ENCODE peak calls at places on chromosome 1, in seven cellular contexts. U is CD8-positive, alpha-beta T cell; S is body of pancreas; N is heart left ventricle; E is astrocyte; L is small intestine; G is CD8-positive, alpha-beta memory T cell. I is an unnamed sample. For H3K27me3, the result is how much of the 10 kb centered on the place peaks cover.

GRCh38 chr1:240811261-240811660 is 199.3 kb upstream of the GREM2 start:
- DNase-seq in U (no peak), S (no peak), N (no peak), E (no peak), L (no peak), G (no peak), I (no peak)

GRCh38 chr1:239717097-239718051 is 331.0 kb downstream of the CHRM3 start:
- DNase-seq in U (no peak), S (no peak), N (no peak), E (peak), L (no peak), G (no peak), I (no peak)

GRCh38 chr1:43372172-43372571 is 4.4 kb upstream of the ELOVL1 start:
- DNase-seq in U (no peak), S (no peak), N (no peak), E (no peak), L (no peak), G (no peak), I (no peak)

GRCh38 chr1:86258106-86258505 is 101.5 kb upstream of the COL24A1 start:
- DNase-seq in U (no peak), S (no peak), N (no peak), E (peak), L (no peak), G (no peak), I (no peak)

GRCh38 chr1:175267716-175268416 is 75.3 kb upstream of the KIAA0040 start:
- DNase-seq in U (no peak), S (peak), N (peak), E (no peak), L (no peak), G (no peak), I (peak)

GRCh38 chr1:207808322-207808705 is 56.5 kb downstream of the CD46 start:
- DNase-seq in U (no peak), S (no peak), N (no peak), E (no peak), L (no peak), G (no peak), I (no peak)

GRCh38 chr1:190615818-190616217 is 138.2 kb upstream of the BRINP3 start:
- DNase-seq in U (no peak), S (no peak), N (no peak), E (no peak), L (no peak), G (no peak), I (no peak)

GRCh38 chr1:179089827-179090482 is 8.1 kb downstream of the TOR3A start:
- DNase-seq in U (no peak), S (no peak), N (no peak), E (no peak), L (no peak), G (no peak), I (no peak)

GRCh38 chr1:198520524-198521254 is 19.8 kb downstream of the ATP6V1G3 start:
- DNase-seq in U (no peak), S (no peak), N (no peak), E (peak), L (peak), G (no peak), I (no peak)

GRCh38 chr1:247862756-247863155 is 5.8 kb downstream of the TRIM58 start:
- DNase-seq in U (no peak), S (no peak), N (no peak), E (no peak), L (no peak), G (no peak), I (no peak)

GRCh38 chr1:13781907-13782633 is 82.1 kb downstream of the PRDM2 start:
- DNase-seq in U (no peak), S (no peak), N (no peak), E (peak), L (no peak), G (no peak), I (no peak)

GRCh38 chr1:52662645-52663313 is 29.8 kb downstream of the SHISAL2A start:
- DNase-seq in U (no peak), S (no peak), N (no peak), E (peak), L (no peak), G (no peak), I (no peak)

GRCh38 chr1:236753554-236753953 is 41.5 kb upstream of the MTR start:
- DNase-seq in U (no peak), S (no peak), N (no peak), E (no peak), L (peak), G (no peak), I (no peak)

GRCh38 chr1:2413495-2414296 is 1.3 kb upstream of the PEX10 start:
- DNase-seq in U (no peak), S (no peak), N (no peak), E (no peak), L (peak), G (peak), I (no peak)

GRCh38 chr1:169149555-169150286 is 43.2 kb downstream of the ATP1B1 start:
- DNase-seq in U (no peak), S (no peak), N (no peak), E (no peak), L (no peak), G (no peak), I (no peak)

GRCh38 chr1:12249181-12249580 is 19.4 kb downstream of the VPS13D start:
- DNase-seq in U (no peak), S (no peak), N (no peak), E (peak), L (no peak), G (no peak), I (no peak)

GRCh38 chr1:21764615-21765423 is 18.1 kb downstream of the USP48 start:
- DNase-seq in U (no peak), S (peak), N (peak), E (peak), L (peak), G (no peak), I (peak)

GRCh38 chr1:191577213-191577612 is 581.0 kb upstream of the RGS18 start:
- DNase-seq in U (no peak), S (no peak), N (no peak), E (no peak), L (no peak), G (no peak), I (no peak)

GRCh38 chr1:240888039-240888786 is 276.3 kb upstream of the GREM2 start:
- DNase-seq in U (no peak), S (peak), N (no peak), E (no peak), L (peak), G (no peak), I (no peak)

GRCh38 chr1:47703981-47704596 is 266.2 kb downstream of the FOXD2 start:
- DNase-seq in U (no peak), S (no peak), N (no peak), E (peak), L (no peak), G (no peak), I (no peak)

GRCh38 chr1:240663160-240663879 is 51.4 kb upstream of the GREM2 start:
- DNase-seq in U (no peak), S (no peak), N (no peak), E (peak), L (no peak), G (no peak), I (no peak)

GRCh38 chr1:3471356-3472087 is 17.1 kb downstream of the ARHGEF16 start:
- DNase-seq in U (no peak), S (no peak), N (peak), E (peak), L (peak), G (no peak), I (peak)

GRCh38 chr1:1781526-1781903 is 3.2 kb upstream of the NADK start:
- DNase-seq in U (no peak), S (no peak), N (no peak), E (no peak), L (no peak), G (no peak), I (peak)

GRCh38 chr1:44151332-44151731 is 9.9 kb upstream of the KLF18 start:
- DNase-seq in U (no peak), S (no peak), N (no peak), E (peak), L (no peak), G (no peak), I (no peak)

GRCh38 chr1:243701872-243702271 is 148.2 kb downstream of the AKT3 start:
- DNase-seq in U (no peak), S (no peak), N (no peak), E (no peak), L (no peak), G (no peak), I (no peak)

GRCh38 chr1:24379733-24380315 is 33.8 kb downstream of the STPG1 start:
- DNase-seq in U (no peak), S (no peak), N (no peak), E (no peak), L (no peak), G (no peak), I (no peak)

GRCh38 chr1:154716012-154716411 is 108.0 kb upstream of the ADAR start:
- DNase-seq in U (no peak), S (no peak), N (no peak), E (no peak), L (no peak), G (no peak), I (no peak)

GRCh38 chr1:210464519-210465039 is 135.9 kb downstream of the HHAT start:
- DNase-seq in U (no peak), S (no peak), N (no peak), E (peak), L (no peak), G (no peak), I (no peak)

GRCh38 chr1:43706598-43707190 is 642 bp upstream of the ST3GAL3 start:
- DNase-seq in U (no peak), S (peak), N (no peak), E (no peak), L (peak), G (no peak), I (peak)

GRCh38 chr1:11944358-11944981 is 10.0 kb downstream of the PLOD1 start:
- DNase-seq in U (no peak), S (no peak), N (no peak), E (no peak), L (no peak), G (no peak), I (no peak)

GRCh38 chr1:201693887-201694614 is 134.9 kb upstream of the IPO9 start:
- DNase-seq in U (no peak), S (no peak), N (no peak), E (no peak), L (no peak), G (no peak), I (no peak)

GRCh38 chr1:77889671-77890070 is 1.2 kb downstream of the NEXN start:
- DNase-seq in U (no peak), S (peak), N (no peak), E (peak), L (no peak), G (no peak), I (no peak)

GRCh38 chr1:40421694-40422384 is 28.4 kb upstream of the ZFP69B start:
- DNase-seq in U (no peak), S (peak), N (peak), E (peak), L (no peak), G (no peak), I (no peak)

GRCh38 chr1:23699280-23700179 is 7.9 kb downstream of the RPL11 start:
- DNase-seq in U (no peak), S (no peak), N (no peak), E (no peak), L (no peak), G (no peak), I (no peak)

GRCh38 chr1:17831619-17832018 is 76.5 kb downstream of the ACTL8 start:
- DNase-seq in U (no peak), S (no peak), N (peak), E (peak), L (no peak), G (no peak), I (no peak)

GRCh38 chr1:99546432-99547416 is 99.2 kb upstream of the PALMD start:
- DNase-seq in U (no peak), S (no peak), N (no peak), E (peak), L (no peak), G (no peak), I (no peak)

GRCh38 chr1:172180886-172181285 is 239.6 kb upstream of the C1orf105 start:
- DNase-seq in U (peak), S (peak), N (peak), E (peak), L (peak), G (peak), I (peak)

GRCh38 chr1:20589331-20590312 is 725 bp downstream of the CDA start:
- DNase-seq in U (no peak), S (peak), N (peak), E (peak), L (no peak), G (no peak), I (peak)
- H3K4me3 ChIP-seq in U (no peak), S (no peak), N (peak), E (no peak), L (peak), G (no peak), I (peak)

DNA sequence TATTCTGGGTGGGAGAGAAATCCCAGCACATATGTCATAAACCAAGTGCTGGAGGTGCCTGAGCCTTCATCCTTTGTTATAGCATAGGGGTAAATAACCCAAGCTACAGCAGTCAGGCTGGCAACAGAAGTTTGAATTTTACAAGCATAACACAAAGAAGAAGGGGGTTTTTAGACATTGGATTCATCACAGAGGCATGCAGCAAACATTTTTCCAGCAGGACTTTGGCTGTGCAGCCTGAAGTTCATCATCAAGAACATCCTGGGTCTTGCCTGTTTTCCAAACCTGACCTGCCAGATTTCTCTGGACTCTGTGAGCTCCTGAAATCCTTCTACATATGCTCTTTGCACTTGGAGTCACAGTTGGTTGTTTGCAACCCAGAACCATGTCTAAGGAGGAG is 16.2 kb downstream of the PTGER3 start:
- DNase-seq in U (no peak), S (no peak), N (no peak), E (no peak), L (no peak), G (no peak), I (no peak)
- H3K27me3 ChIP-seq in U (under half), S (under half), N (under half), E (under half), L (under half), G (under half), I (under half)

GRCh38 chr1:203765029-203765837 is at the start of gene LAX1:
- DNase-seq in U (peak), S (no peak), N (no peak), E (no peak), L (peak), G (peak), I (no peak)

GRCh38 chr1:203772836-203773235 is 7.9 kb downstream of the LAX1 start:
- DNase-seq in U (no peak), S (no peak), N (no peak), E (no peak), L (no peak), G (no peak), I (no peak)

GRCh38 chr1:203771901-203772301 is 6.9 kb downstream of the LAX1 start:
- DNase-seq in U (no peak), S (no peak), N (no peak), E (no peak), L (no peak), G (no peak), I (peak)

GRCh38 chr1:203768158-203768725 is 3.3 kb downstream of the LAX1 start:
- DNase-seq in U (no peak), S (no peak), N (no peak), E (no peak), L (peak), G (no peak), I (no peak)

DNA sequence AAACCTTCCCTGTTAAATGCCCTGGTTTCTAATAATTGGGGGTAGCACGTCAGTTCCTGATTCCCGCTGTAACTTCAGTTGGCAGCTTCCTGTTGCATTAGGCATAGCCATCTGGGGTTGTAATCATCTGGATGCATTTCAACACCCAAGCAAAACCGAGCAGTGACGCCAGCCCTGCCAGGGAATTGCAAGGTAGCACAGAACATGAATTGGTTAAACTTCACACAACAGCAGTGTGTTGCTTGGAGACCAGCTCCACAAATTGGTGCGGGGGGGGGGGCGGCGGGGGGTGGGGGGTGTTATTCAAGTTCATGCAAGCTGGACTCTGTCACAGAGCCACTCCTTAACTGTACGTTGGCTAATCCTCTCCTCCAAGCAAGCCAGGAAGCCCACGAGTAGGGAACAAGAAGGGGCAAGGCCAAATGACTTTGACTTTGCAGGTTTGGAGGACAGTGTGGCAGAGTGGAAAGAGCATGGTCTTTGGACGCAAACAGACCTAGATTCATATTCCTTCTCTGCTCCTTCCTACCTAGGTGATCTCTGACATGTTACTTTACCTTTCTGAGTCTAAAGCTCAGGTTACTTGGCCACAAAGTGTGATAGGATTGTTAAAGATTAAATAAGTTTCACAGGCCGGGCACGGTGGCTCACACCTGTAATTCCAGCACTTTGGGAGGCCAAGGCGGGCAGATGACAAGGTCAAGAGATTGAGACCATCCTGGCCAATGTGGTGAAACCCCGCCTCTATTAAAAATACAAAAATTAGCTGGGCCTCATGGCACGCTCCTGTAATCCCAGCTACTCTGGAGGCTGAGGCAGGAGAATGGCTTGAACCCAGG is 4.7 kb downstream of the LAX1 start:
- DNase-seq in U (no peak), S (peak), N (peak), E (peak), L (peak), G (no peak), I (peak)
- H3K4me3 ChIP-seq in U (no peak), S (no peak), N (peak), E (no peak), L (no peak), G (no peak), I (peak)

GRCh38 chr1:153429266-153430165 is 13.2 kb downstream of the S100A7A start:
- DNase-seq in U (no peak), S (no peak), N (no peak), E (no peak), L (no peak), G (no peak), I (no peak)
- H3K27me3 ChIP-seq in U (under half), S (under half), N (under half), E (under half), L (under half), G (under half), I (under half)

GRCh38 chr1:216749219-216749618 is 26.0 kb upstream of the ESRRG start:
- DNase-seq in U (no peak), S (no peak), N (peak), E (no peak), L (no peak), G (no peak), I (peak)
- H3K4me3 ChIP-seq in U (no peak), S (no peak), N (no peak), E (no peak), L (no peak), G (no peak), I (no peak)

GRCh38 chr1:235646463-235646862 is 3.1 kb downstream of the GNG4 start:
- DNase-seq in U (no peak), S (no peak), N (no peak), E (no peak), L (no peak), G (no peak), I (no peak)
- H3K27me3 ChIP-seq in U (under half), S (under half), N (half or more), E (under half), L (under half), G (under half), I (under half)

DNA sequence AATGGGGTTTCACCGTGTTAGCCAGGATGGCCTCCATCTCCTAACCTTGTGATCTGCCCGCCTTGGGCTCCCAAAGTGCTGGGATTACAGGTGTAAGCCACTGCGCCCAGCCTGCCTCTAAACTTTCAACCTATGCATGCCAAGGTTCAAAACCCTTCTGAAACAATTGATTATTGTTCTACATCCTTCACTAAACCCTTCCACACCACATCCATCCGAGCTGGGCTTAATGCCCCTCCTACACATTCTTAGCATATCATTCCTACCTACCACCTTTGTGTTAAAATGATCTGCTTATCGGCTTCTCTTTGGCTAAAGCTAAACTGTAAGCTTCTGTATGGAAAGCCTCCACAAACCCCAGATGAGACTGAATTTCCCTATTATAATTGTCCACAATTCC is 40.8 kb upstream of the DOCK7 start:
- DNase-seq in U (no peak), S (no peak), N (no peak), E (no peak), L (no peak), G (no peak), I (no peak)
- H3K4me3 ChIP-seq in U (no peak), S (no peak), N (no peak), E (no peak), L (no peak), G (no peak), I (no peak)

GRCh38 chr1:26411624-26412074 is 1.0 kb downstream of the LIN28A start:
- DNase-seq in U (no peak), S (no peak), N (no peak), E (no peak), L (no peak), G (no peak), I (no peak)
- H3K27me3 ChIP-seq in U (under half), S (under half), N (under half), E (under half), L (under half), G (half or more), I (under half)

GRCh38 chr1:156390409-156391144 is 21.6 kb downstream of the RHBG start:
- DNase-seq in U (no peak), S (no peak), N (no peak), E (no peak), L (no peak), G (no peak), I (no peak)

GRCh38 chr1:156387899-156388813 is 19.1 kb downstream of the RHBG start:
- DNase-seq in U (no peak), S (no peak), N (no peak), E (no peak), L (no peak), G (no peak), I (no peak)

GRCh38 chr1:156386949-156387898 is 18.2 kb downstream of the RHBG start:
- DNase-seq in U (no peak), S (no peak), N (no peak), E (no peak), L (no peak), G (no peak), I (no peak)

GRCh38 chr1:156389311-156389710 is 20.3 kb downstream of the RHBG start:
- DNase-seq in U (no peak), S (no peak), N (no peak), E (no peak), L (no peak), G (no peak), I (no peak)

DNA sequence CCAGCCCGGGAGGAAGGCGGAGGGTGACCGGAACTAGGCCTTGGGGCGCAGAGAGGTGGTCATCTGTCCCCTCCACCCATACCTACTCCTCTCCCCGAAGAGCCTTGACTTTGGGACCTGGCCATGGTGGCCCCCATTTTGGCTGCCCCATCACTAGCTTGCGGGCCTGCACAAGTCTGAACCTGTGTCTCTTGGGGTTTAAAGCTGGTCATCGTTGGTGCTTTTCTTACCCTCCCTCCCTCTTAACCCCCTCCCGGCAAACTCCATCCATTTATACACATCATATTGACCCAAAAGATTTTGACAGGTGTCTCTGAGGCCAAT is 19.8 kb downstream of the RHBG start:
- DNase-seq in U (no peak), S (no peak), N (no peak), E (no peak), L (no peak), G (no peak), I (no peak)
- H3K4me3 ChIP-seq in U (no peak), S (no peak), N (no peak), E (peak), L (no peak), G (no peak), I (peak)

GRCh38 chr1:228508253-228508652 is 21.1 kb downstream of the RNF187 start:
- DNase-seq in U (no peak), S (no peak), N (peak), E (no peak), L (no peak), G (no peak), I (no peak)
- H3K27me3 ChIP-seq in U (under half), S (under half), N (under half), E (under half), L (under half), G (under half), I (under half)

I was measured in psoas muscle.